ENCODE peak calls at places on chromosomes 16 and 17, in five cellular contexts. One of them, this sample, is unnamed.

GRCh38 chr16:67547423-67548264 is 14.7 kb upstream of the CTCF start:
- ATAC-seq in naive thymus-derived CD8-positive, alpha-beta T cell: peak
- ATAC-seq in central memory CD8-positive, alpha-beta T cell: peak
- ATAC-seq in heart right ventricle: peak
- ATAC-seq in right cardiac atrium: peak
- ATAC-seq in this sample: peak

GRCh38 chr17:42387663-42388380 is 420 bp downstream of the STAT3 start:
- ATAC-seq in right cardiac atrium: peak
- ATAC-seq in central memory CD8-positive, alpha-beta T cell: no peak
- ATAC-seq in naive thymus-derived CD8-positive, alpha-beta T cell: peak
- ATAC-seq in heart right ventricle: peak
- ATAC-seq in this sample: no peak

GRCh38 chr17:59830007-59830630 is 62.6 kb downstream of the TUBD1 start:
- ATAC-seq in central memory CD8-positive, alpha-beta T cell: no peak
- ATAC-seq in naive thymus-derived CD8-positive, alpha-beta T cell: no peak
- ATAC-seq in right cardiac atrium: peak
- ATAC-seq in heart right ventricle: peak
- ATAC-seq in this sample: peak

GRCh38 chr17:68847711-68848110 is 107.5 kb downstream of the ABCA8 start:
- ATAC-seq in naive thymus-derived CD8-positive, alpha-beta T cell: no peak
- ATAC-seq in central memory CD8-positive, alpha-beta T cell: no peak
- ATAC-seq in right cardiac atrium: no peak
- ATAC-seq in heart right ventricle: no peak
- ATAC-seq in this sample: no peak

GRCh38 chr16:77374384-77374783 is 60.5 kb downstream of the ADAMTS18 start:
- ATAC-seq in central memory CD8-positive, alpha-beta T cell: no peak
- ATAC-seq in right cardiac atrium: no peak
- ATAC-seq in naive thymus-derived CD8-positive, alpha-beta T cell: no peak
- ATAC-seq in heart right ventricle: no peak
- ATAC-seq in this sample: no peak

GRCh38 chr16:84585472-84585871 is 32.4 kb downstream of the COTL1 start:
- ATAC-seq in central memory CD8-positive, alpha-beta T cell: no peak
- ATAC-seq in heart right ventricle: no peak
- ATAC-seq in right cardiac atrium: no peak
- ATAC-seq in naive thymus-derived CD8-positive, alpha-beta T cell: no peak
- ATAC-seq in this sample: no peak

GRCh38 chr16:56121156-56121500 is 70.2 kb upstream of the GNAO1 start:
- ATAC-seq in naive thymus-derived CD8-positive, alpha-beta T cell: no peak
- ATAC-seq in heart right ventricle: no peak
- ATAC-seq in central memory CD8-positive, alpha-beta T cell: no peak
- ATAC-seq in right cardiac atrium: no peak
- ATAC-seq in this sample: no peak

GRCh38 chr16:60151987-60152386 is 1417.9 kb upstream of the GOT2 start:
- ATAC-seq in central memory CD8-positive, alpha-beta T cell: no peak
- ATAC-seq in naive thymus-derived CD8-positive, alpha-beta T cell: no peak
- ATAC-seq in right cardiac atrium: no peak
- ATAC-seq in heart right ventricle: no peak
- ATAC-seq in this sample: no peak

GRCh38 chr16:89708481-89708931 is 7.0 kb upstream of the SPATA2L start:
- ATAC-seq in central memory CD8-positive, alpha-beta T cell: no peak
- ATAC-seq in heart right ventricle: peak
- ATAC-seq in right cardiac atrium: no peak
- ATAC-seq in naive thymus-derived CD8-positive, alpha-beta T cell: no peak
- ATAC-seq in this sample: no peak

GRCh38 chr17:74833501-74834361 is 26.0 kb downstream of the GRIN2C start:
- ATAC-seq in naive thymus-derived CD8-positive, alpha-beta T cell: no peak
- ATAC-seq in heart right ventricle: peak
- ATAC-seq in right cardiac atrium: peak
- ATAC-seq in central memory CD8-positive, alpha-beta T cell: no peak
- ATAC-seq in this sample: no peak

GRCh38 chr17:72433797-72434196 is 313.0 kb downstream of the SOX9 start:
- ATAC-seq in naive thymus-derived CD8-positive, alpha-beta T cell: no peak
- ATAC-seq in right cardiac atrium: no peak
- ATAC-seq in heart right ventricle: no peak
- ATAC-seq in central memory CD8-positive, alpha-beta T cell: no peak
- ATAC-seq in this sample: no peak

GRCh38 chr16:5604770-5605169 is 507.2 kb upstream of the EEF2KMT start:
- ATAC-seq in heart right ventricle: no peak
- ATAC-seq in right cardiac atrium: no peak
- ATAC-seq in naive thymus-derived CD8-positive, alpha-beta T cell: no peak
- ATAC-seq in central memory CD8-positive, alpha-beta T cell: no peak
- ATAC-seq in this sample: no peak